ENCODE peak calls at places on chromosomes 4 and X, in nine cellular contexts. Q, W, K, O, P, V, U, C and N are unnamed samples.

GRCh38 chr4:62288803-62289541 is 1088.8 kb downstream of the ADGRL3 start:
- DNase-seq in C (no peak), U (peak; percentile 15), V (peak; percentile 38), K (no peak), P (no peak), Q (no peak), O (peak; percentile 42), W (no peak), N (no peak)

GRCh38 chr4:142596121-142596520 is 250.0 kb downstream of the INPP4B start:
- DNase-seq in P (no peak), K (no peak), W (no peak), U (no peak), Q (no peak), V (no peak), C (no peak), O (no peak), N (no peak)

GRCh38 chr4:688695-689497 is at the start of gene SLC49A3:
- DNase-seq in W (peak; percentile 56), P (peak; percentile 69), U (no peak), V (no peak), K (no peak), C (peak; percentile 57), O (peak; percentile 45), Q (no peak), N (no peak)

GRCh38 chr4:186297013-186297645 is 31.1 kb downstream of the F11 start:
- DNase-seq in U (peak; percentile 81), V (peak; percentile 62), W (no peak), C (no peak), O (peak; percentile 56), P (no peak), K (no peak), Q (no peak), N (no peak)

GRCh38 chr4:179447308-179447707 is 2005.1 kb upstream of the AGA start:
- DNase-seq in Q (no peak), P (no peak), C (no peak), W (no peak), V (peak; percentile 5), O (no peak), U (peak; percentile 50), K (no peak), N (no peak)

GRCh38 chr4:40739347-40739746 is 10.4 kb upstream of the NSUN7 start:
- DNase-seq in O (no peak), K (no peak), C (no peak), V (no peak), U (no peak), P (no peak), Q (no peak), W (no peak), N (no peak)

GRCh38 chrX:41022579-41022978 is 62.7 kb upstream of the USP9X start:
- DNase-seq in K (no peak), Q (no peak), V (no peak), O (no peak), P (no peak), C (no peak), W (no peak), U (peak; percentile 39), N (no peak)

GRCh38 chr4:108168672-108169562 is at the start of gene LEF1:
- DNase-seq in P (peak; percentile 74), Q (peak; percentile 19), C (no peak), V (peak; percentile 65), O (peak; percentile 93), K (peak; percentile 62), W (peak; percentile 13), U (peak; percentile 46), N (no peak)

GRCh38 chr4:55615008-55615407 is 21.1 kb downstream of the NMU start:
- DNase-seq in W (no peak), K (no peak), U (no peak), V (no peak), C (no peak), P (no peak), O (no peak), Q (no peak), N (no peak)

GRCh38 chrX:24646745-24647182 is 383 bp downstream of the PCYT1B start:
- DNase-seq in C (no peak), W (no peak), V (peak; percentile 20), Q (no peak), K (no peak), O (peak; percentile 93), P (peak; percentile 76), U (peak; percentile 14), N (no peak)

GRCh38 chr4:47469951-47470350 is 6.4 kb upstream of the COMMD8 start:
- DNase-seq in W (no peak), O (no peak), K (no peak), U (no peak), Q (no peak), C (no peak), P (no peak), V (peak; percentile 20), N (no peak)

DNA sequence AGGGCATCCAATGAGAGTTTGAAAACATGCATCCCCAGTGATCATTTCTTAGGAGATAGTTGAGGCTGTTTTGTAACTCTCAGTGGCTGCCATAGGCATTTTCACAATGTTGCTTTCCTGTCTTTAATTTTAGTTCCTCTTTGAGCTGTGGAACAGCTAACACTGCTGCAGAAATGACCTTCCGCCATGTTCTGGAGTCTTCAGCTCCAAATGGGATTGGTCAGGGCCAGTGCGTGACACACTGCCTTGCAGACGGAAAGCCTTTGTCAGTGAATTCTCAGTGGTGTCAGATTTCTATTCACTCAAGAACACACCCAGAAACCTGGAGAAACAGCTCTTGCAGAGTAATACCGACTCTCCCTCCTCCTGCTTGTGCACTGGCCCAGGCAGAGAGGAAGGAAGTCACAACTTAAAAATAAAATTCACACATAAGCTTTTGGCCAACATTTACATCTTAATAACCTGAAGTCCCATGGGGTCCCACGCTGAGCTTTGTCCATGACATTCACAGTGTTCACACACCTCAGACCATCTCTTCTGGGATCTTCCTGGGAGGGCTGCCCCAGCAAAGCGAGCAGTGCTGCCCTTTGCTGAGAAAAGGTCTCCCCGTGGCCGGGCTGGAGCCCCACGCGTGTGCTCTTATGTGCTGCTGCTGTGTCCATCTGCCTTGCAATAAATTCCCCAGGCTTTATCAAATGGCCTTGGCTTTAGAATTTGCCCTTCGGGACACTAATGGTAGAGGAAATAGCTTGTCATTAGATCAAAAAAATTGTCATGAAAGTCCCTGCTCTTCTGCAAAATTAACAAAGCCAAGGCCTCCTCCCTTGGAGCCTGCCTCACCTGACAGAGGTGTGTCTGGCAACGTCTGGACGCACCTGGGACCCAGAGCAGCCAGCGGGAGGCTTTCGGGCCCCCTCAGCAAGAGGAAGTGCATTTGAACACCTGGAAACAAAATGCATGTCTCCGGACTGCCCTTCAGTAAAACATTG is 126.8 kb downstream of the IRF2 start:
- DNase-seq in U (peak; percentile 69), Q (no peak), K (no peak), C (peak; percentile 73), P (peak; percentile 89), V (peak; percentile 70), O (peak; percentile 89), W (no peak), N (peak; percentile 50)
- H3K4me1 ChIP-seq in U (peaks cover 3% of the 10 kb centered on the region), Q (no peaks in the 10 kb centered on the region), K (no peaks in the 10 kb centered on the region), C (peaks cover 47% of the 10 kb centered on the region), P (peaks cover 16% of the 10 kb centered on the region), V (peaks cover 5% of the 10 kb centered on the region), O (peaks cover 7% of the 10 kb centered on the region), W (peaks cover 54% of the 10 kb centered on the region), N (no peaks in the 10 kb centered on the region)

GRCh38 chr4:15021301-15021700 is 19.0 kb downstream of the CPEB2 start:
- DNase-seq in K (no peak), C (no peak), Q (no peak), O (no peak), U (no peak), W (no peak), V (no peak), P (no peak), N (no peak)

GRCh38 chr4:15024386-15024785 is 22.1 kb downstream of the CPEB2 start:
- DNase-seq in P (no peak), Q (no peak), K (no peak), C (no peak), W (no peak), U (no peak), O (no peak), V (no peak), N (no peak)

GRCh38 chr4:15021946-15022345 is 19.7 kb downstream of the CPEB2 start:
- DNase-seq in P (no peak), W (no peak), O (no peak), V (no peak), K (no peak), U (no peak), C (no peak), Q (no peak), N (no peak)

GRCh38 chr4:15018389-15018788 is 16.1 kb downstream of the CPEB2 start:
- DNase-seq in C (no peak), W (no peak), Q (no peak), U (no peak), K (no peak), P (no peak), V (no peak), O (no peak), N (no peak)

GRCh38 chr4:15020502-15021286 is 18.4 kb downstream of the CPEB2 start:
- DNase-seq in P (no peak), K (no peak), W (no peak), Q (no peak), V (no peak), U (no peak), O (no peak), C (no peak), N (no peak)
- H3K4me1 ChIP-seq in P (no peaks in the 10 kb centered on the region), K (peaks cover 15% of the 10 kb centered on the region), W (peaks cover 38% of the 10 kb centered on the region), Q (no peaks in the 10 kb centered on the region), V (peaks cover 2% of the 10 kb centered on the region), U (no peaks in the 10 kb centered on the region), O (no peaks in the 10 kb centered on the region), C (peaks cover 9% of the 10 kb centered on the region), N (peaks cover 96% of the 10 kb centered on the region)

GRCh38 chr4:153269223-153269990 is 65.2 kb downstream of the TRIM2 start:
- DNase-seq in U (no peak), C (no peak), Q (no peak), O (no peak), K (no peak), W (no peak), P (no peak), V (no peak), N (no peak)

GRCh38 chr4:153274967-153275366 is 69.5 kb upstream of the MND1 start:
- DNase-seq in K (no peak), U (no peak), C (no peak), V (no peak), P (no peak), Q (no peak), W (no peak), O (no peak), N (no peak)

GRCh38 chr4:153270361-153270760 is 66.1 kb downstream of the TRIM2 start:
- DNase-seq in C (no peak), V (no peak), Q (no peak), U (no peak), O (no peak), W (no peak), K (no peak), P (no peak), N (no peak)

GRCh38 chr4:153273736-153274135 is 69.5 kb downstream of the TRIM2 start:
- DNase-seq in C (no peak), U (no peak), W (no peak), O (no peak), K (no peak), Q (no peak), V (no peak), P (no peak), N (no peak)

GRCh38 chr4:153271820-153272219 is 67.6 kb downstream of the TRIM2 start:
- DNase-seq in P (no peak), V (no peak), U (no peak), C (no peak), Q (no peak), K (no peak), O (no peak), W (no peak), N (no peak)
- H3K4me1 ChIP-seq in P (peaks cover 20% of the 10 kb centered on the region), V (no peaks in the 10 kb centered on the region), U (no peaks in the 10 kb centered on the region), C (peaks cover 7% of the 10 kb centered on the region), Q (no peaks in the 10 kb centered on the region), K (no peaks in the 10 kb centered on the region), O (no peaks in the 10 kb centered on the region), W (peaks cover 5% of the 10 kb centered on the region), N (peaks cover 18% of the 10 kb centered on the region)

GRCh38 chr4:79540143-79540542 is 132.1 kb upstream of the GK2 start:
- DNase-seq in O (no peak), W (no peak), U (no peak), V (no peak), K (no peak), C (no peak), Q (no peak), P (no peak), N (no peak)
- H3K4me1 ChIP-seq in O (no peaks in the 10 kb centered on the region), W (no peaks in the 10 kb centered on the region), U (no peaks in the 10 kb centered on the region), V (no peaks in the 10 kb centered on the region), K (no peaks in the 10 kb centered on the region), C (no peaks in the 10 kb centered on the region), Q (no peaks in the 10 kb centered on the region), P (no peaks in the 10 kb centered on the region), N (no peaks in the 10 kb centered on the region)